ENCODE peak calls at places on chromosomes 2 and 18, in four cellular contexts. One of them, this sample, is unnamed.
A peak's percentile ranks its signal among the peaks of the same experiment; 100 is the strongest.

GRCh38 chr2:224987733-224988132 is 54.5 kb downstream of the DOCK10 start:
- DNase-seq in GM12878: no peak
- DNase-seq in K562: no peak
- DNase-seq in HepG2: no peak
- DNase-seq in this sample: no peak

GRCh38 chr2:241061275-241061674 is 40.8 kb downstream of the MTERF4 start:
- DNase-seq in K562: no peak
- DNase-seq in GM12878: no peak
- DNase-seq in HepG2: no peak
- DNase-seq in this sample: no peak

GRCh38 chr2:219541611-219542180 is 1.9 kb downstream of the CHPF start:
- DNase-seq in GM12878: peak; percentile 46
- DNase-seq in HepG2: peak; percentile 82
- DNase-seq in K562: peak; percentile 63
- DNase-seq in this sample: peak; percentile 94

GRCh38 chr2:39631256-39631655 is 34.5 kb upstream of the TMEM178A start:
- DNase-seq in GM12878: no peak
- DNase-seq in K562: no peak
- DNase-seq in HepG2: no peak
- DNase-seq in this sample: no peak

GRCh38 chr2:76640905-76641304 is 881.3 kb downstream of the LRRTM4 start:
- DNase-seq in K562: no peak
- DNase-seq in GM12878: no peak
- DNase-seq in HepG2: no peak
- DNase-seq in this sample: no peak

GRCh38 chr18:70299393-70299792 is 10.5 kb downstream of the SOCS6 start:
- DNase-seq in HepG2: no peak
- DNase-seq in GM12878: no peak
- DNase-seq in K562: no peak
- DNase-seq in this sample: no peak

GRCh38 chr2:20661028-20661980 is 5.6 kb upstream of the GDF7 start:
- DNase-seq in HepG2: peak; percentile 78
- DNase-seq in K562: peak; percentile 74
- DNase-seq in GM12878: peak; percentile 46
- DNase-seq in this sample: peak; percentile 76

GRCh38 chr2:127531133-127531709 is 4.3 kb upstream of the MYO7B start:
- DNase-seq in K562: no peak
- DNase-seq in HepG2: peak; percentile 21
- DNase-seq in GM12878: no peak
- DNase-seq in this sample: no peak

GRCh38 chr2:108621689-108622681 is 87.7 kb downstream of the LIMS1 start:
- DNase-seq in HepG2: no peak
- DNase-seq in K562: no peak
- DNase-seq in GM12878: no peak
- DNase-seq in this sample: no peak

GRCh38 chr2:5330961-5331360 is 361.2 kb upstream of the SOX11 start:
- DNase-seq in HepG2: no peak
- DNase-seq in GM12878: no peak
- DNase-seq in K562: no peak
- DNase-seq in this sample: no peak

GRCh38 chr2:83224591-83224990 is 1234.5 kb downstream of the SUCLG1 start:
- DNase-seq in K562: no peak
- DNase-seq in GM12878: no peak
- DNase-seq in HepG2: no peak
- DNase-seq in this sample: no peak

GRCh38 chr2:85787282-85787980 is 33.6 kb downstream of the ATOH8 start:
- DNase-seq in GM12878: no peak
- DNase-seq in K562: no peak
- DNase-seq in HepG2: no peak
- DNase-seq in this sample: no peak

GRCh38 chr18:44066541-44066940 is 614.1 kb upstream of the SETBP1 start:
- DNase-seq in K562: no peak
- DNase-seq in GM12878: no peak
- DNase-seq in HepG2: no peak
- DNase-seq in this sample: no peak

GRCh38 chr2:68052717-68053422 is 9.9 kb downstream of the C1D start:
- DNase-seq in K562: no peak
- DNase-seq in HepG2: no peak
- DNase-seq in GM12878: no peak
- DNase-seq in this sample: no peak

GRCh38 chr2:68062680-68063387 is at the start of gene C1D:
- DNase-seq in HepG2: peak; percentile 87
- DNase-seq in K562: peak; percentile 91
- DNase-seq in GM12878: peak; percentile 82
- DNase-seq in this sample: peak; percentile 94

GRCh38 chr2:68060652-68061051 is 2.2 kb downstream of the C1D start:
- DNase-seq in HepG2: no peak
- DNase-seq in GM12878: no peak
- DNase-seq in K562: no peak
- DNase-seq in this sample: no peak

GRCh38 chr2:68059769-68060525 is 2.9 kb downstream of the C1D start:
- DNase-seq in GM12878: no peak
- DNase-seq in HepG2: no peak
- DNase-seq in K562: no peak
- DNase-seq in this sample: no peak

DNA sequence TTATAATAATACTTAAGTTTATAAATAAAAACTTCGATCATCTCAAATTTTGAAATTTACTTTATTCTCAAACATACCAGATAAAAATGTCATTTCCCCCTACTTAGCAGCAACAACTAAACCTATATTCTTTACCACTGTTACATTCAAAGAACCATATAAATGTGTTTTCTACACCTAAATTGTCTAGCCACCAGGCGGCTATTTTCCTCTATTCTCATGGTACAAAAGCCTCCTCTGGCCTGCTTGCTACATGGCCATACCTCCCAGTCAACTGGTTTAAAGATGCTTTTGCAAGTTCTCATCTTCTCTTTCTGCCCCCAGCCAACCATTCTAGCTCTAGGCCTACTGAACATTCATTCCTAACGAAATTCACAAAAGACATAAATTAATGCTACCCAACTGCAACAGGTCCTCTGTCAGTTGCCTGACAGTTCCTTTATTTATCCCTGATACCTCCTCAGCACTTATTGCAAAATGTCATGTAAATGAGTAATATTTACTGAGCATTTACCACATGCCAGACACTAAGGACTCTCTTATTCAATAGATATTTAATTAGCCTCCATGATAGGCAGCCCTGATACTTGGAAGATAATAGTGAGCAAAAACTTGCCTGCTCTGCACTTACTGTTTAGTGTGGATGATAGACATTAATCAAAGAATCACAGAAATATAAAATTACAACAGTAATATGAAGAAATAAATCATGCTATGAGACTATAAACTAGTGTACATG is 5.0 kb downstream of the C1D start:
- DNase-seq in K562: no peak
- DNase-seq in GM12878: no peak
- DNase-seq in HepG2: no peak
- DNase-seq in this sample: no peak
- TF ChIP-seq NR2C2 in K562: no peak
- TF ChIP-seq NR2C2 in GM12878: no peak
- TF ChIP-seq NR2C2 in HepG2: no peak
- TF ChIP-seq NR2C2 in this sample: no peak

DNA sequence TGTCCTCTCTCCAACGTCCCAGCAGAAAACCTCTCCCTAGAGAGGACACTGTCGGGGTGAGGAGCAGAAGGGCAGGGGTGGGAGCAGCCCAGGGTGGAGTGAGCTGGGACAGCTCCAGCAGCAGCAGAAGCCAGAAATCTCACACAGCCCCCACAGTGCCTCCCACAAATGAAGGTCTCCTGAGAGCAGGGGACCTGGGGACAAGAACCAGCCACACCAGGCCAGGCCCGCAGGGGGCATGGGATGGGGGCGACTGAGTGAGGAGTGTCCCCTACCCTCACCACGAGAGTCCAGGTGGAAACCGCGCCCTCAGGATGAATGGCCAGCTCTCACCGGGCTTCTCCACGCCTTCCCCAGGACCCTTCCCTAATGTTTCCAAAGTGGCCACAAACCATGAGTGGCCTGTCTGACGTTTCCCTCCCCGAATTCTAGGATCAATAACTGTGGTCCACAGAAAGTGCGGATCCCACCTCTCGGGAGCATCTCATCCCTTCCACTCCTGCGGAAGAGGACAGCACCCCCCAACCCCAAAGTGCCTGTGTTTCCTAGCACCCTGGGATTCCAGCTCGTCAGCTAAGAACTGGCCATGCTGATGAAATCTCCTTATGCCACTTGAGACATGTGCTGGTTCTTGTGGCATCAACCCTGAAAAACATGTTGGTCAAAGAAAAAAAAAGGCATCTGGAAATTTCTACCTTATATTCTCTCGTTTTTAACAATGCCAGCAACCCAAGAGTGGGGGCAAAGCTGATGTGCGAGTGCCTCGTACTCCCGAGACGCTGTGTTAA is 121.1 kb downstream of the HDAC4 start:
- DNase-seq in GM12878: no peak
- DNase-seq in HepG2: no peak
- DNase-seq in K562: no peak
- DNase-seq in this sample: peak; percentile 4
- TF ChIP-seq TCF7 in GM12878: no peak
- TF ChIP-seq TCF7 in HepG2: no peak
- TF ChIP-seq TCF7 in K562: no peak
- TF ChIP-seq TCF7 in this sample: no peak

GRCh38 chr2:62291517-62292137 is 95.7 kb downstream of the B3GNT2 start:
- DNase-seq in GM12878: no peak
- DNase-seq in HepG2: no peak
- DNase-seq in K562: no peak
- DNase-seq in this sample: no peak

GRCh38 chr2:62296034-62296832 is 100.3 kb downstream of the B3GNT2 start:
- DNase-seq in K562: peak; percentile 93
- DNase-seq in GM12878: no peak
- DNase-seq in HepG2: no peak
- DNase-seq in this sample: no peak

GRCh38 chr2:62292190-62292589 is 96.3 kb downstream of the B3GNT2 start:
- DNase-seq in HepG2: peak; percentile 66
- DNase-seq in GM12878: no peak
- DNase-seq in K562: no peak
- DNase-seq in this sample: no peak

GRCh38 chr2:62293151-62293489 is 97.2 kb downstream of the B3GNT2 start:
- DNase-seq in HepG2: no peak
- DNase-seq in K562: no peak
- DNase-seq in GM12878: no peak
- DNase-seq in this sample: no peak

GRCh38 chr2:62293490-62294212 is 97.7 kb downstream of the B3GNT2 start:
- DNase-seq in K562: no peak
- DNase-seq in HepG2: peak; percentile 51
- DNase-seq in GM12878: no peak
- DNase-seq in this sample: peak; percentile 82
- TF ChIP-seq NR2C2 in K562: no peak
- TF ChIP-seq NR2C2 in HepG2: no peak
- TF ChIP-seq NR2C2 in GM12878: no peak
- TF ChIP-seq NR2C2 in this sample: no peak

DNA sequence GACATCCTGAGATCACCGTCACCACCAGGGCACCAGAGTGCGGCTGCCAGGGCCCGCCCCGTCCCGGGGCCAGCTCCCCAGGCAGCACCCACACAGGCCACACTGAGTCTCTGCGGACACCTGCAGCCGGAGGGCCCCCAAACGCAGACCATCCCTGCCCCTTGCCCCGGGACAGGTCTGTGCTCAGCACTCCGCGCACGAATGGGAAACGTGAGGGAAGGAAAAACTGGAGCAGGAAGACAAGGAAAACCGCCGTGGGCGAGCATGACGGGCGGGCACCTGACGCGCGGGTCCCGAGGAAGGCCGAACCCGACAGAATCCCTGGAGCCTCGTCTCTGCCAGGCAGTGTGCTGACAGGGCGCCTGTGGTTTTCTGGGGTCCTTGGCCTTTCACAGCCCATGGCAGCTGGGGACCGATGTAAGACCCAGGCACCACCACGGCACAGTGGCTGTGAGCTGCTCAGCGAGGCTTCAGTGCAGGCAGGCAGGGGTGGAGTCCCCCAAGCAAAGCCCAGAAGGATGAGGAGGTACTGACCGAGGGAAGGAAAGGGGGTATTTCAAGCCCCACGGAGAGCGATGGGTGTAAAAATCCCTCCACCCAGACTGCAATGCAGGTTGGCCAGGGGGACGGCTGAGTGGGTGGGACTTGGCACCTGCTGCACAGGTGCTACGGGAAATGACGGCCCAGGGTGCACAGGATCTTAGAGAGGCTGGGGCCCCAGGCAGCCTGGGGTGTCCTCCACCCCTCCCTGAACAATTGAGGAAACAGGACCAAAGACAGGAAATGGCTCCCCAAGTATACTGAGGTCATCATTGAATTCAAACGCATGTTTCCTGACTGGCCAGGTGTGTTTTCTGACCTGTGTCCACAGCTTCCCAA is 59.0 kb downstream of the PXDN start:
- DNase-seq in GM12878: no peak
- DNase-seq in K562: no peak
- DNase-seq in HepG2: no peak
- DNase-seq in this sample: no peak
- TF ChIP-seq TCF7 in GM12878: no peak
- TF ChIP-seq TCF7 in K562: no peak
- TF ChIP-seq TCF7 in HepG2: no peak
- TF ChIP-seq TCF7 in this sample: no peak

DNA sequence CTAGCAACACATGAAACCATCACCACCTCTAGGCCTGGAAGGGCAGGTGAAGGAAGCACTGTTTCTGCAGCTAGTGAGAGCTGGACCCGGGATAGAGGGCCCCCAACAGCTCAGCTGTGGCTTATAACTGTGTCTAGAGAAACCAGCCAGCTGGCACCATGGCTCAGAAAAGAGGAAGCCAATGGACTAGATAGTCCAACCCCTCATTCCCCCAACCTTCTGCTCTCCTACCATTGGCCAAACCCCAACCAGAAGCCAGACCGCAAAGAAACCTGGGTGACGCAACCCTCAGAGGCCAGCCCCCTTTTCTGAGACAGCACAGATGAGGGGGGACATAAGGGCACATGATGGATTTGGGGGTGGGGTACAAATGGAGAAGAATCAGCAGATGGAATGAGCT is 24.3 kb downstream of the SMYD1 start:
- DNase-seq in K562: no peak
- DNase-seq in GM12878: no peak
- DNase-seq in HepG2: no peak
- DNase-seq in this sample: no peak
- TF ChIP-seq NR2C2 in K562: no peak
- TF ChIP-seq NR2C2 in GM12878: no peak
- TF ChIP-seq NR2C2 in HepG2: no peak
- TF ChIP-seq NR2C2 in this sample: no peak

DNA sequence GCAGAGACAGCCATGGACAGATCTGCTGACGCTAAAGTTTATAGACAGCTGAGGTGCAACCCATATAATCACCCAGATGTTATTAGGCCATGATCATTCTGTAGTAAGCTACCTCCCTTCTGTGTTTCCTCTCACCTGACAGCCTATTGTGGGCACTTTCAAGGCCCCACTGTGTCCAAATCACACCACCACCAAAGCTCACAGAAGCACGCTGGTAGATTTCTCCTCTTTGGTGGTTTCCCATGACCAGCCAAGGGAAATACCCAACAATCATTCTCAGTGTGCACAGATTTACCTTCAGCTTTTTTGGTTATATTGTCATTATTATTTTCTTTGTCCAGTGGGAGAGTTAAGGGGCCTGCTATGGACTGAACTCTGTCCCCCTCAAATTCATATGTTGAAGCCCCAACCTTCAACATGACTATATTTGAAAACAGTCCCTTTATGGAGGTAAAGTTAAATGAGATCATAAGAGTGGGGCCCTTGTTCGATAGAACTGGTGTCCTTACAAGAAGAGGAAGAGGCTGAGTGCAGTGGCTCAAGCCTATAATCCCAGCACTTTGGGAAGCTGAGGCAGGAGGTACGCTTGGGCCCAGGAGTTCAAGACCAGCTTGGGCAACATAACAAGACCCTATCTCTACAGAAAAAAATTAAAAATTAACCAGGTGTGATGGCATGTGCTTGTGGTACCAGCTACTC is 74.0 kb upstream of the MSH6 start:
- DNase-seq in HepG2: no peak
- DNase-seq in GM12878: peak; percentile 50
- DNase-seq in K562: no peak
- DNase-seq in this sample: no peak
- TF ChIP-seq TCF7 in HepG2: no peak
- TF ChIP-seq TCF7 in GM12878: no peak
- TF ChIP-seq TCF7 in K562: no peak
- TF ChIP-seq TCF7 in this sample: no peak